ENCODE peak calls at places on chromosomes 5 and 9, in eight cellular contexts. Z is activated CD8-positive, alpha-beta T cell treated with anti-CD3 and anti-CD28 coated beads for 36 hours; C is activated naive CD4-positive, alpha-beta T cell treated with anti-CD3 and anti-CD28 coated beads, Interleukin-2, amount 50 U/mL, for 72 hours; R is sciatic nerve; K is activated T-cell treated with anti-CD3 and anti-CD28 coated beads, Interleukin-2, amount 50 U/mL, for 4 hours; I is HepG2; L is left lung; N is activated B cell treated with CpG ODN at 0.5 μM for 24 hours. G is an unnamed sample.

GRCh38 chr5:135391869-135392255 is 7.2 kb downstream of the MACROH2A1 start:
- ATAC-seq in R (peak; percentile 52), N (no peak), Z (no peak), C (no peak), I (no peak), K (no peak), L (peak; percentile 44), G (no peak)

GRCh38 chr5:175573493-175574269 is 84.2 kb upstream of the HRH2 start:
- ATAC-seq in N (no peak), K (no peak), R (no peak), Z (no peak), L (no peak), I (no peak), C (no peak), G (no peak)

GRCh38 chr5:62534461-62535236 is 44.0 kb upstream of the LRRC70 start:
- ATAC-seq in I (no peak), Z (no peak), C (no peak), N (no peak), L (no peak), K (no peak), R (no peak), G (no peak)

GRCh38 chr9:36142510-36143161 is 6.1 kb downstream of the GLIPR2 start:
- ATAC-seq in L (peak; percentile 71), R (peak; percentile 47), K (no peak), N (peak; percentile 52), Z (peak; percentile 19), C (no peak), I (peak; percentile 20), G (peak; percentile 53)

GRCh38 chr5:78727786-78728761 is 79.5 kb upstream of the LHFPL2 start:
- ATAC-seq in L (no peak), R (no peak), K (no peak), N (peak; percentile 87), Z (no peak), C (no peak), I (peak; percentile 98), G (peak; percentile 96)

GRCh38 chr5:14587143-14587542 is 5.6 kb downstream of the OTULINL start:
- ATAC-seq in Z (no peak), R (peak; percentile 80), I (no peak), N (no peak), K (no peak), L (peak; percentile 11), C (no peak), G (no peak)

GRCh38 chr9:136787690-136788400 is 3.3 kb upstream of the TMEM141 start:
- ATAC-seq in N (no peak), I (peak; percentile 27), K (no peak), C (no peak), R (no peak), Z (no peak), L (no peak), G (no peak)

GRCh38 chr5:81850932-81851331 is 100.0 kb upstream of the SSBP2 start:
- ATAC-seq in L (peak; percentile 1), Z (no peak), C (no peak), R (no peak), N (no peak), K (no peak), I (peak; percentile 25), G (no peak)

GRCh38 chr9:27369591-27369990 is 72.6 kb upstream of the EQTN start:
- ATAC-seq in C (no peak), L (no peak), R (no peak), K (no peak), Z (no peak), I (no peak), N (peak; percentile 43), G (peak; percentile 44)

GRCh38 chr5:10519729-10520128 is 44.1 kb upstream of the ANKRD33B start:
- ATAC-seq in N (no peak), Z (no peak), K (no peak), C (no peak), I (no peak), R (peak; percentile 43), L (peak; percentile 50), G (peak; percentile 53)

GRCh38 chr9:134474058-134474370 is 147.8 kb downstream of the RXRA start:
- ATAC-seq in L (no peak), C (no peak), I (no peak), N (no peak), K (no peak), R (peak; percentile 67), Z (no peak), G (no peak)

GRCh38 chr5:5025098-5025773 is 114.9 kb upstream of the ADAMTS16 start:
- ATAC-seq in K (no peak), R (no peak), C (no peak), N (no peak), Z (no peak), L (no peak), I (peak; percentile 76), G (no peak)

GRCh38 chr5:127280494-127281220 is 9.9 kb upstream of the MEGF10 start:
- ATAC-seq in Z (no peak), I (peak; percentile 78), C (no peak), L (no peak), N (no peak), R (no peak), K (no peak), G (peak; percentile 17)